ENCODE peak calls at places on chromosomes 12 and 14, in eight cellular contexts. S is fibroblast of lung; I is psoas muscle; T is CD8-positive, alpha-beta T cell; L is HCT116; G is tibial artery; P is transverse colon; E is OCI-LY7. C is an unnamed sample.

GRCh38 chr12:132413931-132414588 is 75.9 kb upstream of the FBRSL1 start:
- DNase-seq in G (no peak), I (no peak), L (no peak), T (no peak), P (no peak), E (peak), S (no peak), C (no peak)

GRCh38 chr12:96241484-96242256 is 47.5 kb downstream of the ELK3 start:
- DNase-seq in P (peak), L (no peak), G (no peak), I (peak), E (no peak), T (peak), S (peak), C (peak)

GRCh38 chr12:71746983-71747611 is 7.6 kb upstream of the RAB21 start:
- DNase-seq in P (peak), I (no peak), G (no peak), L (peak), T (peak), E (peak), S (peak), C (peak)

GRCh38 chr12:109065154-109065852 is 12.9 kb downstream of the USP30 start:
- DNase-seq in P (peak), S (no peak), I (no peak), L (no peak), T (no peak), G (no peak), E (no peak), C (no peak)

GRCh38 chr14:71143391-71144290 is 236.4 kb downstream of the PCNX1 start:
- DNase-seq in P (no peak), I (no peak), S (peak), G (no peak), T (no peak), E (no peak), L (no peak), C (peak)

GRCh38 chr12:87661770-87662402 is 367.3 kb downstream of the C12orf50 start:
- DNase-seq in I (no peak), G (no peak), L (no peak), T (no peak), P (no peak), S (no peak), E (no peak), C (no peak)

GRCh38 chr12:116601524-116601923 is 42.3 kb downstream of the MAP1LC3B2 start:
- DNase-seq in E (no peak), I (no peak), L (no peak), T (no peak), G (no peak), P (no peak), S (peak), C (no peak)

GRCh38 chr12:120356567-120357030 is 12.4 kb downstream of the MSI1 start:
- DNase-seq in E (peak), L (peak), G (peak), I (peak), T (peak), S (peak), P (peak), C (peak)

GRCh38 chr12:88922816-88923215 is 342.5 kb upstream of the KITLG start:
- DNase-seq in T (no peak), S (peak), E (no peak), L (no peak), I (no peak), P (no peak), G (no peak), C (no peak)

GRCh38 chr12:63804746-63805145 is 25.0 kb downstream of the RXYLT1 start:
- DNase-seq in T (no peak), S (no peak), I (no peak), L (no peak), G (no peak), P (no peak), E (no peak), C (no peak)

GRCh38 chr12:31011746-31012567 is 61.7 kb upstream of the DDX11 start:
- DNase-seq in P (no peak), G (peak), L (no peak), S (no peak), I (no peak), T (no peak), E (peak), C (no peak)

DNA sequence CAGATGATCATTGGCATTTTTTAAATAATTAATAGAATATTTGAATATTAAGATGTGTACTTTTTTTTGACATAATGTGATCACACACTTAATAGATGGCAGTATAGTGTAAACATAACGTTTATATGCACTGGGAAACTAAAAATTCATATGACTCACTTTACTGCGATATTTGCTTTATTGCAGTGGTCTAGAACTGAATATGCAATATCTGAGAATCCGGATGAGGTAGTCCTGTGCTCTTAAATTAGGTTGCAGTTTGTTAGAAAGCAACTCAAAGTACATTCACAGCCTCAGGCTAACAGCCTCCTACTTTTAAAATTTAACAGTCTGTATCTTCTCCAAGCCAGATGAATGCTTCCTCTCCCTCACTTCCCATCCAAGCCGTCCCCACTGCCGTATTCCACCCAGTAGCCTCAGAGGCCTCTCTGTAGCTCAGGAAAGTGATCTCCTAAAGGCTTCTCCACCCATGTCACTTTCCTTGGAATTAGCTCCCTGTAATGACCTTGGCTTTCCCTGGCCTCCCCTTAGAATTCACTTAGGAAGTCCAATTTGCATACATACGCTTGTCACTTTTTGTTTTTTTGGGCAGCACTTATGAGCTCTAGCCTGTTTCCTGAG is 43.8 kb downstream of the TESPA1 start:
- DNase-seq in L (no peak), I (no peak), E (no peak), G (no peak), T (no peak), S (no peak), P (no peak), C (no peak)
- H3K4me3 ChIP-seq in L (no peak), I (no peak), E (no peak), G (no peak), T (no peak), S (no peak), P (no peak), C (no peak)

DNA sequence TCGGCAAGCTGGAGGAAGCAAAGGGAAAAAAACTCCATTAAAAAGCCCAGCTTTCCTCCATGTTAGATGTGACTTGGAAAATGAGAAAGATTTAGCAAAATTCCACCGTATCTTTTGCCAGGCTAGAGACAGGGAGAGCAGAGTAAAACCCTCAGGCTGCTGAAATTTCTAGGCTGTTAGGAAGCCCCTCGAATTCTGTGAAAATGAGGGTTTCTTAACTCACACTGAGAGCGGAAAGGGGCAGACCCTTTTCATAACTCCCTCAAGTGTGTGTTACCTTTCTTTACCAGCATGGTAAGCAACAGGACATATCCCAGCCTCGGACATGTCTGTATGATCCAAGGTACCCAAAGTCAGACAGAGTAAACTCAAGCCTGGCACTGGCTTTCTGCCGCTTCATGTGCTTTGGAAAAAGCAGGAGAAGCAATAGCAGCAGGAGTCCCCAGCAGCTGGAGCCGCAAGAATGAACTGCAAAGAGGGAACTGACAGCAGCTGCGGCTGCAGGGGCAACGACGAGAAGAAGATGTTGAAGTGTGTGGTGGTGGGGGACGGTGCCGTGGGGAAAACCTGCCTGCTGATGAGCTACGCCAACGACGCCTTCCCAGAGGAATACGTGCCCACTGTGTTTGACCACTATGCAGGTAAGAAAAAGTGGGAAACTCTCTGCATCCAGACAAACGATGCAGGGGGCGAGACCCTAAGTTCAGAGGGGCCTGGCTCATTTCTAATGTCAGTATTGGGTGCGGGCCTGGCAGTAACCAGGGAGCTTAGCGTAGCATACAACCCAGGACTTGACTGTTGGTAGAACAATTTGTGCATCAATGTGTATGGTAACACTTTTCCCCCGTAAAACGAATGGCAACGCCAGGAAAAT is at the start of gene RHOJ:
- DNase-seq in G (no peak), S (peak), L (no peak), T (no peak), E (no peak), P (peak), I (peak), C (no peak)
- H3K4me3 ChIP-seq in G (peak), S (peak), L (no peak), T (no peak), E (no peak), P (peak), I (peak), C (no peak)

DNA sequence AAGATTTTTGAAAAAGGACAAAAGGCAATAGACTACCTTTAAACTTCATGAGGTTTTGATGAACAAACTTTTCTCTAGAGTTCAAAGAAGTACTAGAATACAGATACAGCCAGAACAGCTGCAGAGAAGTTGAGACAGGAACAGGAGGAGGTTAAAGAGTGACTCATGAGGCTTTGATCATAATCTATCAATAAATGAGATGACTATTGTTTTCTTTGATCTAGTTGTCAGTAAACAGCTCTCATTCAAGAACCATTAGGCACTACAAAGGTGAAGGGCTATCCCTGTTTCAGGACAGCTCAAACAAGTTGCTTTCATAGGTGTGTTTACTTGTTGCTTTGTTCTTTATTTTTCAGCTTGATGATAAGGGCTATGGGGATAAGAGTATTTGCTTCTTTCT is 2.4 kb downstream of the WASHC3 start:
- DNase-seq in S (no peak), E (no peak), P (no peak), I (no peak), G (no peak), T (no peak), L (no peak), C (peak)
- H3K4me3 ChIP-seq in S (no peak), E (no peak), P (no peak), I (no peak), G (no peak), T (no peak), L (no peak), C (no peak)

GRCh38 chr12:56719056-56719455 is 6.0 kb downstream of the NACA start:
- DNase-seq in I (no peak), P (no peak), E (no peak), S (no peak), T (no peak), L (no peak), G (peak), C (no peak)
- H3K4me3 ChIP-seq in I (no peak), P (no peak), E (no peak), S (no peak), T (no peak), L (no peak), G (no peak), C (no peak)

GRCh38 chr12:48198619-48198973 is 4.5 kb downstream of the OR10AD1 start:
- DNase-seq in P (peak), T (no peak), S (peak), G (peak), I (peak), E (no peak), L (no peak), C (no peak)

GRCh38 chr12:48197967-48198618 is 5.0 kb downstream of the OR10AD1 start:
- DNase-seq in P (peak), L (peak), S (peak), I (peak), T (peak), E (peak), G (peak), C (no peak)

GRCh38 chr12:48197549-48197966 is 5.5 kb downstream of the OR10AD1 start:
- DNase-seq in E (peak), P (no peak), G (no peak), S (no peak), T (no peak), I (no peak), L (peak), C (no peak)

GRCh38 chr12:48199784-48200198 is 3.3 kb downstream of the OR10AD1 start:
- DNase-seq in T (no peak), S (no peak), I (no peak), E (no peak), P (no peak), L (no peak), G (no peak), C (no peak)

GRCh38 chr12:48198985-48199384 is 4.1 kb downstream of the OR10AD1 start:
- DNase-seq in I (no peak), S (no peak), L (no peak), E (no peak), G (no peak), P (no peak), T (no peak), C (no peak)
- H3K4me3 ChIP-seq in I (peak), S (peak), L (peak), E (peak), G (peak), P (peak), T (peak), C (no peak)

C was measured in Jurkat, Clone E6-1.